ENCODE peak calls at places on chromosomes 13 and 19, in four cellular contexts. One of them, this sample, is unnamed.

GRCh38 chr13:36475468-36475867 is 43.2 kb downstream of the CCNA1 start:
- DNase-seq in neuronal stem cell: no peak
- DNase-seq in aorta: no peak
- DNase-seq in fibroblast of lung: peak; percentile 5
- DNase-seq in this sample: no peak

GRCh38 chr19:2495130-2495641 is 19.3 kb downstream of the GADD45B start:
- DNase-seq in neuronal stem cell: no peak
- DNase-seq in aorta: peak; percentile 91
- DNase-seq in fibroblast of lung: peak; percentile 56
- DNase-seq in this sample: no peak

GRCh38 chr13:102191951-102192461 is 209.8 kb downstream of the FGF14 start:
- DNase-seq in fibroblast of lung: peak; percentile 91
- DNase-seq in aorta: peak; percentile 44
- DNase-seq in neuronal stem cell: peak; percentile 2
- DNase-seq in this sample: peak; percentile 17

GRCh38 chr13:56400774-56401173 is 739.9 kb upstream of the PRR20A start:
- DNase-seq in neuronal stem cell: no peak
- DNase-seq in aorta: no peak
- DNase-seq in fibroblast of lung: no peak
- DNase-seq in this sample: no peak

GRCh38 chr13:51862965-51863364 is 1.2 kb downstream of the CCDC70 start:
- DNase-seq in neuronal stem cell: no peak
- DNase-seq in aorta: no peak
- DNase-seq in fibroblast of lung: no peak
- DNase-seq in this sample: no peak

GRCh38 chr13:43376596-43376995 is 353.2 kb downstream of the DNAJC15 start:
- DNase-seq in fibroblast of lung: no peak
- DNase-seq in aorta: no peak
- DNase-seq in neuronal stem cell: no peak
- DNase-seq in this sample: no peak

GRCh38 chr13:66794340-66795031 is 435.6 kb downstream of the PCDH9 start:
- DNase-seq in aorta: no peak
- DNase-seq in fibroblast of lung: no peak
- DNase-seq in neuronal stem cell: no peak
- DNase-seq in this sample: no peak

GRCh38 chr19:33618884-33619283 is 2.9 kb upstream of the CHST8 start:
- DNase-seq in fibroblast of lung: no peak
- DNase-seq in neuronal stem cell: no peak
- DNase-seq in aorta: no peak
- DNase-seq in this sample: no peak

GRCh38 chr19:56995298-56995697 is 124.5 kb upstream of the USP29 start:
- DNase-seq in fibroblast of lung: no peak
- DNase-seq in aorta: no peak
- DNase-seq in neuronal stem cell: no peak
- DNase-seq in this sample: no peak

GRCh38 chr19:5826531-5827341 is 12.8 kb downstream of the FUT6 start:
- DNase-seq in fibroblast of lung: no peak
- DNase-seq in aorta: no peak
- DNase-seq in neuronal stem cell: peak; percentile 32
- DNase-seq in this sample: no peak

GRCh38 chr19:8423821-8424223 is 10.7 kb downstream of the MARCHF2 start:
- DNase-seq in fibroblast of lung: peak; percentile 96
- DNase-seq in aorta: peak; percentile 97
- DNase-seq in neuronal stem cell: peak; percentile 41
- DNase-seq in this sample: peak; percentile 94

GRCh38 chr19:11203194-11204075 is 6.1 kb upstream of the KANK2 start:
- DNase-seq in fibroblast of lung: peak; percentile 77
- DNase-seq in aorta: peak; percentile 91
- DNase-seq in neuronal stem cell: peak; percentile 53
- DNase-seq in this sample: no peak

GRCh38 chr19:51368366-51369282 is at the start of gene CLDND2:
- DNase-seq in fibroblast of lung: no peak
- DNase-seq in aorta: no peak
- DNase-seq in neuronal stem cell: no peak
- DNase-seq in this sample: no peak

GRCh38 chr13:23427342-23428182 is 5.9 kb downstream of the SACS start:
- DNase-seq in aorta: peak; percentile 64
- DNase-seq in neuronal stem cell: no peak
- DNase-seq in fibroblast of lung: peak; percentile 99
- DNase-seq in this sample: peak; percentile 82

GRCh38 chr13:109787135-109787954 is 962 bp upstream of the IRS2 start:
- DNase-seq in aorta: no peak
- DNase-seq in fibroblast of lung: peak; percentile 48
- DNase-seq in neuronal stem cell: peak; percentile 69
- DNase-seq in this sample: no peak

GRCh38 chr13:36685912-36686311 is 12.1 kb downstream of the SERTM1 start:
- DNase-seq in fibroblast of lung: peak; percentile 84
- DNase-seq in neuronal stem cell: no peak
- DNase-seq in aorta: peak; percentile 50
- DNase-seq in this sample: no peak

GRCh38 chr19:3365447-3366103 is 808 bp upstream of the NFIC start:
- DNase-seq in aorta: peak; percentile 81
- DNase-seq in fibroblast of lung: peak; percentile 73
- DNase-seq in neuronal stem cell: no peak
- DNase-seq in this sample: no peak

GRCh38 chr13:33744589-33745369 is 73.2 kb upstream of the RFC3 start:
- DNase-seq in neuronal stem cell: no peak
- DNase-seq in fibroblast of lung: peak; percentile 27
- DNase-seq in aorta: no peak
- DNase-seq in this sample: no peak

GRCh38 chr13:100128373-100128772 is 39.5 kb downstream of the PCCA start:
- DNase-seq in fibroblast of lung: peak; percentile 93
- DNase-seq in aorta: no peak
- DNase-seq in neuronal stem cell: no peak
- DNase-seq in this sample: no peak

GRCh38 chr13:27141746-27142145 is 29.9 kb downstream of the USP12 start:
- DNase-seq in aorta: no peak
- DNase-seq in fibroblast of lung: no peak
- DNase-seq in neuronal stem cell: no peak
- DNase-seq in this sample: no peak

GRCh38 chr19:56091751-56092546 is 29.1 kb downstream of the ZNF787 start:
- DNase-seq in fibroblast of lung: no peak
- DNase-seq in aorta: no peak
- DNase-seq in neuronal stem cell: no peak
- DNase-seq in this sample: no peak

GRCh38 chr19:48645652-48646191 is at the start of gene CA11:
- DNase-seq in fibroblast of lung: no peak
- DNase-seq in neuronal stem cell: no peak
- DNase-seq in aorta: no peak
- DNase-seq in this sample: no peak

GRCh38 chr19:1653300-1653628 is 849 bp upstream of the TCF3 start:
- DNase-seq in fibroblast of lung: no peak
- DNase-seq in neuronal stem cell: no peak
- DNase-seq in aorta: no peak
- DNase-seq in this sample: no peak

GRCh38 chr19:49506575-49507105 is 5.8 kb upstream of the FCGRT start:
- DNase-seq in neuronal stem cell: peak; percentile 66
- DNase-seq in aorta: peak; percentile 72
- DNase-seq in fibroblast of lung: no peak
- DNase-seq in this sample: no peak

GRCh38 chr13:51801631-51802099 is 2.3 kb downstream of the DHRS12 start:
- DNase-seq in neuronal stem cell: peak; percentile 64
- DNase-seq in aorta: peak; percentile 91
- DNase-seq in fibroblast of lung: no peak
- DNase-seq in this sample: no peak

GRCh38 chr19:21593934-21594844 is 88.8 kb downstream of the ZNF429 start:
- DNase-seq in fibroblast of lung: no peak
- DNase-seq in neuronal stem cell: no peak
- DNase-seq in aorta: no peak
- DNase-seq in this sample: no peak

GRCh38 chr13:30731658-30732390 is 3.5 kb upstream of the ALOX5AP start:
- DNase-seq in aorta: no peak
- DNase-seq in fibroblast of lung: no peak
- DNase-seq in neuronal stem cell: no peak
- DNase-seq in this sample: no peak

GRCh38 chr19:46896076-46896794 is 35.4 kb downstream of the ARHGAP35 start:
- DNase-seq in fibroblast of lung: no peak
- DNase-seq in aorta: no peak
- DNase-seq in neuronal stem cell: no peak
- DNase-seq in this sample: no peak

GRCh38 chr13:78334059-78334458 is 269.3 kb downstream of the POU4F1 start:
- DNase-seq in neuronal stem cell: no peak
- DNase-seq in aorta: no peak
- DNase-seq in fibroblast of lung: no peak
- DNase-seq in this sample: no peak

GRCh38 chr19:44777715-44778347 is at the start of gene CBLC:
- DNase-seq in neuronal stem cell: no peak
- DNase-seq in fibroblast of lung: no peak
- DNase-seq in aorta: no peak
- DNase-seq in this sample: no peak

GRCh38 chr13:55569082-55569481 is 1571.6 kb upstream of the PRR20A start:
- DNase-seq in neuronal stem cell: no peak
- DNase-seq in aorta: no peak
- DNase-seq in fibroblast of lung: no peak
- DNase-seq in this sample: no peak

GRCh38 chr13:43991773-43992201 is 112.1 kb downstream of the LACC1 start:
- DNase-seq in neuronal stem cell: no peak
- DNase-seq in aorta: no peak
- DNase-seq in fibroblast of lung: no peak
- DNase-seq in this sample: no peak

GRCh38 chr13:101579291-101579802 is 126.9 kb downstream of the ITGBL1 start:
- DNase-seq in neuronal stem cell: no peak
- DNase-seq in fibroblast of lung: peak; percentile 60
- DNase-seq in aorta: no peak
- DNase-seq in this sample: no peak

GRCh38 chr13:46896346-46897138 is at the start of gene HTR2A:
- DNase-seq in aorta: peak; percentile 67
- DNase-seq in neuronal stem cell: no peak
- DNase-seq in fibroblast of lung: peak; percentile 26
- DNase-seq in this sample: no peak

GRCh38 chr13:74867460-74867859 is 614.5 kb downstream of the TBC1D4 start:
- DNase-seq in neuronal stem cell: no peak
- DNase-seq in aorta: no peak
- DNase-seq in fibroblast of lung: peak; percentile 51
- DNase-seq in this sample: no peak

GRCh38 chr13:80340643-80341097 is 256 bp downstream of the SPRY2 start:
- DNase-seq in neuronal stem cell: no peak
- DNase-seq in aorta: peak; percentile 73
- DNase-seq in fibroblast of lung: peak; percentile 72
- DNase-seq in this sample: no peak

GRCh38 chr19:44643605-44644390 is at the start of gene PVR:
- DNase-seq in aorta: peak; percentile 85
- DNase-seq in fibroblast of lung: peak; percentile 75
- DNase-seq in neuronal stem cell: peak; percentile 48
- DNase-seq in this sample: no peak

GRCh38 chr13:30375436-30375835 is 46.9 kb upstream of the UBE2L5 start:
- DNase-seq in neuronal stem cell: no peak
- DNase-seq in aorta: no peak
- DNase-seq in fibroblast of lung: no peak
- DNase-seq in this sample: no peak

This sample was measured in HFF-Myc.